ENCODE peak calls at places on chromosomes 12 and 14, in ten cellular contexts. J is NCI-H2029 treated with DMSO at 0.1 percent for 48 hours; P is activated T-helper 1 cell treated with anti-CD3 and anti-CD28 coated beads, Interleukin-12 subunit alpha, Interleukin-12 subunit beta, Interleukin-2, Interleukin-4 antibody, amounts not matched to agents 30 ng/mL and 10 ng/mL and 1 ng/mL, durations not matched to agents 14 hours and 24 hours and 36 hours; Z is NCI-H1930; K is endodermal cell; Q is nephron progenitor cell; F is NAMALWA; G is T-helper 17 cell; M is HuH-7.5; S is fibroblast of pulmonary artery. O is an unnamed sample.

GRCh38 chr14:101200008-101200649 is 296.6 kb upstream of the RTL1 start:
- DNase-seq in S (no peak), F (no peak), G (no peak), Q (no peak), M (no peak), K (peak; percentile 17), P (no peak), Z (no peak), J (no peak), O (peak; percentile 12)

GRCh38 chr14:23432946-23433345 is 2.5 kb downstream of the MYH7 start:
- DNase-seq in J (no peak), Z (no peak), G (no peak), M (no peak), F (no peak), S (no peak), Q (no peak), P (no peak), K (no peak), O (no peak)

GRCh38 chr14:21852061-21852664 is 178.5 kb upstream of the OR4E1 start:
- DNase-seq in Q (peak; percentile 69), J (no peak), G (peak; percentile 56), M (no peak), S (peak; percentile 42), P (peak; percentile 55), F (peak; percentile 84), K (peak; percentile 90), Z (peak; percentile 13), O (peak; percentile 71)

GRCh38 chr12:65039306-65039705 is 81.8 kb downstream of the WIF1 start:
- DNase-seq in J (no peak), S (no peak), M (no peak), P (no peak), Q (no peak), Z (no peak), G (no peak), F (no peak), K (peak; percentile 74), O (peak; percentile 71)

GRCh38 chr14:78327426-78328210 is 157.4 kb downstream of the NRXN3 start:
- DNase-seq in F (no peak), P (no peak), M (no peak), Z (no peak), J (no peak), G (no peak), S (no peak), K (peak; percentile 68), Q (no peak), O (no peak)

GRCh38 chr12:30706476-30706875 is 10.8 kb upstream of the IPO8 start:
- DNase-seq in F (no peak), G (no peak), M (no peak), S (no peak), K (no peak), P (no peak), J (peak; percentile 7), Z (no peak), Q (no peak), O (no peak)

GRCh38 chr14:62710811-62711210 is 334.4 kb downstream of the KCNH5 start:
- DNase-seq in Q (no peak), F (no peak), Z (no peak), J (no peak), M (no peak), P (no peak), S (no peak), K (no peak), G (no peak), O (no peak)

GRCh38 chr14:41506552-41506951 is 100.1 kb upstream of the LRFN5 start:
- DNase-seq in K (no peak), Q (no peak), Z (no peak), J (no peak), S (no peak), P (no peak), F (no peak), G (no peak), M (no peak), O (no peak)

GRCh38 chr14:74856366-74856765 is 19.6 kb downstream of the PROX2 start:
- DNase-seq in F (no peak), S (no peak), J (no peak), M (no peak), K (no peak), G (no peak), P (no peak), Q (no peak), Z (no peak), O (no peak)

GRCh38 chr12:86264451-86265328 is 8.5 kb upstream of the MGAT4C start:
- DNase-seq in F (no peak), Z (no peak), Q (peak; percentile 28), M (peak; percentile 6), S (no peak), G (no peak), J (peak; percentile 57), P (no peak), K (peak; percentile 93), O (peak; percentile 95)

GRCh38 chr12:56565510-56566101 is 44.0 kb downstream of the RBMS2 start:
- DNase-seq in K (peak; percentile 77), M (no peak), Q (no peak), J (peak; percentile 21), S (peak; percentile 99), G (no peak), Z (no peak), P (no peak), F (peak; percentile 73), O (peak; percentile 80)

GRCh38 chr14:55803506-55804197 is 223.6 kb downstream of the KTN1 start:
- DNase-seq in S (peak; percentile 66), Z (no peak), F (no peak), K (no peak), Q (no peak), P (no peak), G (no peak), M (no peak), J (no peak), O (no peak)

GRCh38 chr14:52121441-52121840 is 52.6 kb upstream of the NID2 start:
- DNase-seq in M (no peak), J (no peak), G (no peak), S (no peak), Z (no peak), P (no peak), K (no peak), F (no peak), Q (no peak), O (no peak)

GRCh38 chr12:102120886-102121285 is 903 bp downstream of the PARPBP start:
- DNase-seq in K (peak; percentile 63), Z (no peak), P (no peak), S (peak; percentile 28), G (no peak), M (peak; percentile 8), J (no peak), Q (no peak), F (peak; percentile 63), O (no peak)

GRCh38 chr14:71320734-71321555 is 413.7 kb downstream of the PCNX1 start:
- DNase-seq in Z (peak; percentile 35), F (peak; percentile 31), K (peak; percentile 81), Q (peak; percentile 70), J (no peak), S (peak; percentile 67), M (no peak), P (peak; percentile 69), G (peak; percentile 45), O (peak; percentile 49)

GRCh38 chr12:2306012-2306411 is 253.2 kb downstream of the CACNA1C start:
- DNase-seq in G (no peak), Q (no peak), J (no peak), P (no peak), Z (no peak), K (peak; percentile 93), M (no peak), S (no peak), F (peak; percentile 71), O (peak; percentile 73)

GRCh38 chr14:55446833-55447232 is 6.4 kb upstream of the TBPL2 start:
- DNase-seq in Z (no peak), K (no peak), J (no peak), F (no peak), S (peak; percentile 85), Q (no peak), P (no peak), M (no peak), G (no peak), O (no peak)

GRCh38 chr14:59427653-59428578 is 37.3 kb downstream of the GPR135 start:
- DNase-seq in Z (no peak), M (no peak), K (no peak), S (peak; percentile 48), P (no peak), F (no peak), J (no peak), G (no peak), Q (no peak), O (no peak)

GRCh38 chr14:78254911-78255431 is 84.8 kb downstream of the NRXN3 start:
- DNase-seq in S (no peak), M (no peak), J (peak; percentile 42), F (no peak), Q (no peak), G (no peak), P (no peak), K (no peak), Z (no peak), O (no peak)

GRCh38 chr14:50353126-50353525 is 41.0 kb downstream of the DMAC2L start:
- DNase-seq in P (no peak), J (no peak), K (no peak), F (no peak), G (no peak), Q (no peak), M (no peak), Z (no peak), S (no peak), O (no peak)

GRCh38 chr14:99819514-99819913 is 26.3 kb downstream of the EML1 start:
- DNase-seq in M (no peak), P (no peak), Z (no peak), F (no peak), S (no peak), J (no peak), K (peak; percentile 66), G (no peak), Q (no peak), O (peak; percentile 66)

GRCh38 chr14:28577187-28577586 is 189.4 kb upstream of the FOXG1 start:
- DNase-seq in F (no peak), Q (no peak), Z (no peak), J (no peak), K (no peak), S (peak; percentile 42), M (no peak), G (no peak), P (no peak), O (no peak)

GRCh38 chr12:27924350-27925140 is 48.0 kb downstream of the PTHLH start:
- DNase-seq in P (no peak), F (no peak), J (no peak), Q (no peak), M (no peak), S (no peak), G (no peak), Z (no peak), K (no peak), O (no peak)

GRCh38 chr12:77893918-77894317 is 63.2 kb downstream of the NAV3 start:
- DNase-seq in K (no peak), G (no peak), S (peak; percentile 50), Z (no peak), M (peak; percentile 10), J (no peak), Q (no peak), F (no peak), P (no peak), O (no peak)

GRCh38 chr12:12408265-12408690 is 51.4 kb downstream of the BORCS5 start:
- DNase-seq in Z (no peak), P (no peak), J (no peak), F (no peak), M (no peak), G (no peak), K (no peak), Q (no peak), S (no peak), O (no peak)

GRCh38 chr12:124456652-124457152 is 110.7 kb downstream of the NCOR2 start:
- DNase-seq in J (no peak), Z (no peak), M (no peak), K (no peak), G (no peak), Q (no peak), F (no peak), P (no peak), S (no peak), O (no peak)

GRCh38 chr12:57093412-57094193 is 4.7 kb downstream of the NAB2 start:
- DNase-seq in M (peak; percentile 75), J (no peak), Q (peak; percentile 76), F (peak; percentile 47), S (peak; percentile 86), K (peak; percentile 94), Z (no peak), G (no peak), P (peak; percentile 34), O (peak; percentile 85)

GRCh38 chr14:64971890-64972785 is at the start of gene RAB15:
- DNase-seq in F (peak; percentile 15), M (peak; percentile 42), J (no peak), K (peak; percentile 73), Q (peak; percentile 78), Z (peak; percentile 18), G (peak; percentile 27), S (no peak), P (peak; percentile 29), O (no peak)

O was measured in H9.